ENCODE peak calls at places on chromosomes 12 and 14, in eight cellular contexts. S, A, P, R, Q, M, K and C are unnamed samples.

GRCh38 chr14:64682173-64682710 is 22.0 kb upstream of the PLEKHG3 start:
- DNase-seq in K (peak; percentile 64), M (no peak), Q (no peak), S (no peak), R (peak; percentile 62), P (peak; percentile 91), A (no peak), C (peak; percentile 80)

GRCh38 chr12:131855521-131856142 is 27.4 kb downstream of the MMP17 start:
- DNase-seq in M (no peak), R (no peak), P (no peak), Q (no peak), S (no peak), K (no peak), A (no peak), C (no peak)

GRCh38 chr12:6996040-6996441 is 22.2 kb downstream of the LPCAT3 start:
- DNase-seq in R (no peak), P (no peak), Q (no peak), S (no peak), M (no peak), A (no peak), K (no peak), C (no peak)

GRCh38 chr12:131210506-131211278 is 257.0 kb downstream of the ADGRD1 start:
- DNase-seq in A (no peak), P (no peak), M (no peak), R (no peak), S (no peak), K (no peak), Q (no peak), C (peak; percentile 58)

GRCh38 chr14:33499687-33500086 is 451.2 kb downstream of the EGLN3 start:
- DNase-seq in K (no peak), A (no peak), S (no peak), Q (no peak), P (no peak), M (no peak), R (no peak), C (no peak)

GRCh38 chr14:100657780-100658513 is 68.7 kb upstream of the DLK1 start:
- DNase-seq in A (no peak), R (no peak), P (no peak), K (no peak), Q (no peak), M (no peak), S (no peak), C (no peak)

GRCh38 chr14:93916476-93916875 is 10.7 kb upstream of the FAM181A start:
- DNase-seq in A (no peak), K (no peak), M (no peak), Q (no peak), P (no peak), R (no peak), S (no peak), C (no peak)

GRCh38 chr14:71163842-71164500 is 256.7 kb downstream of the PCNX1 start:
- DNase-seq in Q (no peak), K (no peak), M (no peak), P (no peak), A (no peak), S (no peak), R (no peak), C (no peak)

GRCh38 chr14:23052182-23052623 is 5.1 kb downstream of the CDH24 start:
- DNase-seq in P (no peak), S (no peak), A (no peak), R (peak; percentile 66), M (no peak), Q (no peak), K (no peak), C (peak; percentile 67)

GRCh38 chr12:42790761-42791151 is 201.2 kb upstream of the PRICKLE1 start:
- DNase-seq in M (no peak), K (peak; percentile 9), P (no peak), A (no peak), Q (no peak), R (no peak), S (no peak), C (no peak)

GRCh38 chr14:68124885-68125731 is 305.5 kb downstream of the RAD51B start:
- DNase-seq in S (no peak), M (no peak), K (no peak), A (no peak), P (no peak), R (no peak), Q (no peak), C (no peak)

GRCh38 chr14:62143235-62143634 is 381.0 kb downstream of the SNAPC1 start:
- DNase-seq in K (no peak), Q (no peak), S (no peak), P (no peak), M (no peak), R (no peak), A (no peak), C (no peak)

GRCh38 chr12:133023566-133023965 is 13.7 kb upstream of the ZNF84 start:
- DNase-seq in K (no peak), P (no peak), M (no peak), A (no peak), S (no peak), R (no peak), Q (no peak), C (no peak)

GRCh38 chr12:58414398-58414871 is 473.1 kb downstream of the ATP23 start:
- DNase-seq in K (no peak), R (no peak), A (no peak), P (no peak), Q (no peak), S (no peak), M (no peak), C (no peak)

GRCh38 chr12:64452559-64453329 is 824 bp downstream of the TBK1 start:
- DNase-seq in Q (no peak), M (peak; percentile 51), K (peak; percentile 9), A (no peak), R (no peak), P (no peak), S (no peak), C (no peak)

GRCh38 chr14:35632276-35633071 is 98.5 kb downstream of the INSM2 start:
- DNase-seq in S (no peak), Q (no peak), R (no peak), P (no peak), A (no peak), M (peak; percentile 99), K (no peak), C (no peak)

GRCh38 chr12:14199455-14200199 is 165.9 kb upstream of the ATF7IP start:
- DNase-seq in P (no peak), K (no peak), R (no peak), A (no peak), M (no peak), S (no peak), Q (no peak), C (no peak)

GRCh38 chr12:79121486-79121885 is 256.9 kb downstream of the SYT1 start:
- DNase-seq in S (no peak), Q (no peak), R (no peak), A (no peak), K (no peak), P (no peak), M (no peak), C (no peak)

GRCh38 chr12:42979746-42980145 is 390.2 kb upstream of the PRICKLE1 start:
- DNase-seq in R (no peak), M (no peak), K (no peak), S (no peak), A (no peak), P (no peak), Q (no peak), C (no peak)

GRCh38 chr14:34043627-34044372 is 92.9 kb upstream of the EGLN3 start:
- DNase-seq in Q (peak; percentile 13), P (no peak), S (no peak), A (peak; percentile 92), M (no peak), K (no peak), R (no peak), C (no peak)

GRCh38 chr14:50943261-50943942 is 881 bp downstream of the PYGL start:
- DNase-seq in P (no peak), A (no peak), S (no peak), M (no peak), Q (no peak), R (no peak), K (peak; percentile 58), C (peak; percentile 78)

GRCh38 chr12:60967128-60967527 is 1293.1 kb upstream of the USP15 start:
- DNase-seq in S (no peak), Q (no peak), K (no peak), A (no peak), M (no peak), P (no peak), R (no peak), C (no peak)

GRCh38 chr12:65414526-65414925 is 136.0 kb downstream of the MSRB3 start:
- DNase-seq in Q (no peak), K (no peak), R (no peak), S (no peak), M (no peak), A (no peak), P (no peak), C (no peak)

GRCh38 chr14:105532735-105533141 is 6.4 kb downstream of the TMEM121 start:
- DNase-seq in Q (no peak), A (peak; percentile 31), K (no peak), P (no peak), M (no peak), R (no peak), S (no peak), C (no peak)

GRCh38 chr12:128863957-128864356 is 10.7 kb downstream of the GLT1D1 start:
- DNase-seq in A (no peak), Q (no peak), P (no peak), M (no peak), R (no peak), K (no peak), S (no peak), C (no peak)

GRCh38 chr12:94570161-94570560 is 80.2 kb downstream of the TMCC3 start:
- DNase-seq in Q (no peak), S (no peak), P (no peak), A (no peak), K (no peak), R (no peak), M (no peak), C (no peak)

GRCh38 chr12:84856156-84856900 is 56.3 kb downstream of the SLC6A15 start:
- DNase-seq in R (no peak), K (no peak), M (no peak), P (no peak), Q (no peak), A (no peak), S (no peak), C (no peak)

GRCh38 chr12:14810953-14811483 is 3.0 kb downstream of the SMCO3 start:
- DNase-seq in Q (no peak), P (no peak), M (peak; percentile 23), A (peak; percentile 25), R (no peak), K (peak; percentile 8), S (no peak), C (no peak)

GRCh38 chr12:122643207-122643805 is 59.9 kb downstream of the HCAR2 start:
- DNase-seq in S (no peak), Q (no peak), K (no peak), R (no peak), A (no peak), P (no peak), M (no peak), C (no peak)

GRCh38 chr12:9340422-9341259 is 132.4 kb upstream of the PZP start:
- DNase-seq in P (no peak), A (no peak), R (no peak), Q (no peak), S (no peak), M (no peak), K (no peak), C (no peak)

GRCh38 chr14:40115583-40115982 is 683.4 kb upstream of the FBXO33 start:
- DNase-seq in M (no peak), K (no peak), R (no peak), P (no peak), Q (no peak), A (no peak), S (no peak), C (no peak)

GRCh38 chr14:95440951-95441350 is 75.5 kb downstream of the SYNE3 start:
- DNase-seq in K (no peak), A (no peak), Q (no peak), S (no peak), P (no peak), R (no peak), M (no peak), C (no peak)